ENCODE peak calls at places on chromosomes 4 and X, in seven cellular contexts. I is glutamatergic neuron, A is T-helper 1 cell, O is anterior cingulate cortex, N is choroid plexus epithelial cell, T is GM20000, L is naive B cell. R is an unnamed sample.

GRCh38 chr4:100778431-100778830 is 260.6 kb upstream of the EMCN start:
- DNase-seq in I (no peak), A (no peak), O (no peak), N (no peak), T (no peak), L (no peak), R (no peak)

GRCh38 chrX:101539116-101539515 is 11.2 kb upstream of the ARMCX1 start:
- DNase-seq in I (no peak), A (no peak), O (no peak), N (no peak), T (no peak), L (no peak), R (no peak)

GRCh38 chrX:153924149-153924861 is 1.8 kb downstream of the ARHGAP4 start:
- DNase-seq in I (no peak), A (no peak), O (no peak), N (peak; percentile 45), T (peak; percentile 54), L (peak; percentile 63), R (peak; percentile 53)

GRCh38 chrX:153722704-153723350 is 1.4 kb downstream of the BCAP31 start:
- DNase-seq in I (no peak), A (no peak), O (no peak), N (no peak), T (no peak), L (no peak), R (no peak)

GRCh38 chr4:39320381-39321115 is 45.6 kb downstream of the RFC1 start:
- DNase-seq in I (no peak), A (no peak), O (no peak), N (peak; percentile 64), T (no peak), L (no peak), R (no peak)

GRCh38 chrX:77969538-77969937 is at the start of gene PGAM4:
- DNase-seq in I (no peak), A (no peak), O (no peak), N (no peak), T (no peak), L (no peak), R (no peak)

GRCh38 chr4:99845179-99845578 is 28.6 kb downstream of the DAPP1 start:
- DNase-seq in I (no peak), A (no peak), O (no peak), N (no peak), T (no peak), L (no peak), R (no peak)

GRCh38 chr4:110164251-110164650 is 34.2 kb downstream of the ELOVL6 start:
- DNase-seq in I (no peak), A (no peak), O (no peak), N (peak; percentile 34), T (no peak), L (no peak), R (no peak)

GRCh38 chr4:121096629-121097028 is 24.3 kb upstream of the NDNF start:
- DNase-seq in I (no peak), A (no peak), O (no peak), N (peak; percentile 66), T (no peak), L (no peak), R (no peak)

GRCh38 chr4:139606600-139607301 is 50.7 kb upstream of the SETD7 start:
- DNase-seq in I (no peak), A (no peak), O (no peak), N (peak; percentile 61), T (no peak), L (no peak), R (no peak)

GRCh38 chr4:52876063-52876462 is 13.9 kb downstream of the RASL11B start:
- DNase-seq in I (no peak), A (no peak), O (no peak), N (no peak), T (no peak), L (no peak), R (no peak)

GRCh38 chr4:163554870-163555465 is 60.5 kb downstream of the TMA16 start:
- DNase-seq in I (no peak), A (no peak), O (no peak), N (peak; percentile 56), T (no peak), L (peak; percentile 21), R (no peak)

GRCh38 chr4:122458625-122459024 is 2.1 kb upstream of the IL2 start:
- DNase-seq in I (no peak), A (peak; percentile 18), O (no peak), N (peak; percentile 6), T (peak; percentile 6), L (no peak), R (no peak)

GRCh38 chrX:102599950-102600579 is 750 bp downstream of the ARMCX5 start:
- DNase-seq in I (no peak), A (no peak), O (no peak), N (peak; percentile 56), T (no peak), L (no peak), R (no peak)

GRCh38 chr4:173490817-173491518 is 39.1 kb downstream of the HAND2 start:
- DNase-seq in I (no peak), A (no peak), O (no peak), N (peak; percentile 65), T (no peak), L (no peak), R (no peak)

GRCh38 chr4:120227568-120227967 is 160.9 kb upstream of the MAD2L1 start:
- DNase-seq in I (no peak), A (no peak), O (no peak), N (no peak), T (no peak), L (no peak), R (no peak)

GRCh38 chrX:139889760-139890159 is 43.1 kb downstream of the ATP11C start:
- DNase-seq in I (no peak), A (no peak), O (no peak), N (peak; percentile 42), T (no peak), L (no peak), R (no peak)

GRCh38 chrX:153551135-153551534 is 33.7 kb downstream of the ATP2B3 start:
- DNase-seq in I (no peak), A (no peak), O (no peak), N (peak; percentile 47), T (no peak), L (no peak), R (no peak)

GRCh38 chr4:132299866-132300265 is 849.2 kb upstream of the PCDH10 start:
- DNase-seq in I (no peak), A (no peak), O (no peak), N (no peak), T (no peak), L (no peak), R (no peak)

GRCh38 chr4:1202526-1203378 is 30.4 kb upstream of the SPON2 start:
- DNase-seq in I (no peak), A (no peak), O (no peak), N (no peak), T (no peak), L (no peak), R (no peak)

GRCh38 chrX:39821011-39821708 is 276.6 kb downstream of the BCOR start:
- DNase-seq in I (peak; percentile 80), A (no peak), O (peak; percentile 20), N (no peak), T (peak; percentile 65), L (no peak), R (no peak)

GRCh38 chrX:52577464-52578173 is 60.8 kb upstream of the XAGE1B start:
- DNase-seq in I (no peak), A (no peak), O (no peak), N (no peak), T (no peak), L (no peak), R (no peak)

GRCh38 chr4:37431417-37431743 is 186.8 kb downstream of the NWD2 start:
- DNase-seq in I (no peak), A (no peak), O (no peak), N (no peak), T (no peak), L (no peak), R (no peak)

GRCh38 chr4:79673321-79673720 is 265.3 kb upstream of the GK2 start:
- DNase-seq in I (no peak), A (no peak), O (no peak), N (no peak), T (no peak), L (no peak), R (no peak)

GRCh38 chrX:39772057-39772832 is 325.5 kb downstream of the BCOR start:
- DNase-seq in I (no peak), A (no peak), O (no peak), N (peak; percentile 62), T (peak; percentile 16), L (no peak), R (no peak)

GRCh38 chr4:78864405-78865024 is 74.7 kb downstream of the PAQR3 start:
- DNase-seq in I (no peak), A (peak; percentile 7), O (peak; percentile 0), N (peak; percentile 93), T (peak; percentile 18), L (peak; percentile 69), R (peak; percentile 60)

GRCh38 chr4:24063771-24064170 is 173.9 kb upstream of the PPARGC1A start:
- DNase-seq in I (peak; percentile 18), A (no peak), O (no peak), N (no peak), T (no peak), L (no peak), R (no peak)

GRCh38 chrX:150897371-150898319 is 823 bp downstream of the CD99L2 start:
- DNase-seq in I (peak; percentile 43), A (peak; percentile 25), O (peak; percentile 1), N (peak; percentile 32), T (peak; percentile 9), L (peak; percentile 10), R (peak; percentile 19)

GRCh38 chr4:94766856-94767255 is 9.1 kb downstream of the BMPR1B start:
- DNase-seq in I (no peak), A (no peak), O (no peak), N (peak; percentile 66), T (no peak), L (no peak), R (no peak)

GRCh38 chrX:7147431-7147977 is at the start of gene STS:
- DNase-seq in I (peak; percentile 54), A (peak; percentile 6), O (peak; percentile 37), N (peak; percentile 25), T (no peak), L (no peak), R (peak; percentile 4)

GRCh38 chr4:108375434-108375833 is 206.7 kb upstream of the LEF1 start:
- DNase-seq in I (no peak), A (no peak), O (no peak), N (no peak), T (no peak), L (no peak), R (no peak)

GRCh38 chr4:1081689-1082040 is 31.7 kb downstream of the RNF212 start:
- DNase-seq in I (no peak), A (no peak), O (no peak), N (peak; percentile 28), T (no peak), L (no peak), R (no peak)

R was measured in naive thymus-derived CD8-positive, alpha-beta T cell.